ENCODE peak calls at places on chromosomes 4 and X, in four cellular contexts. S is H9, Q is mesendoderm, K is H1. Y is an unnamed sample.

GRCh38 chr4:76953956-76954355 is 4.4 kb downstream of the SEPTIN11 start:
- DNase-seq in S (no peak), Q (no peak), K (no peak), Y (no peak)

GRCh38 chr4:94413085-94413685 is 38.6 kb upstream of the PDLIM5 start:
- DNase-seq in Q (no peak), S (no peak), K (no peak), Y (peak; percentile 26)

GRCh38 chr4:103137446-103137827 is 37.8 kb upstream of the BDH2 start:
- DNase-seq in K (no peak), Q (no peak), S (no peak), Y (peak; percentile 32)

GRCh38 chrX:118872102-118872566 is 48.5 kb downstream of the ZCCHC12 start:
- DNase-seq in Q (no peak), S (no peak), K (no peak), Y (no peak)

GRCh38 chrX:20037182-20037581 is 46.3 kb upstream of the BCLAF3 start:
- DNase-seq in Q (no peak), S (no peak), K (no peak), Y (no peak)

GRCh38 chrX:101617211-101618191 is at the start of gene ARMCX6:
- DNase-seq in K (peak; percentile 65), S (peak; percentile 71), Q (peak; percentile 86), Y (peak; percentile 77)

GRCh38 chr4:123265443-123265842 is 131.2 kb upstream of the SPRY1 start:
- DNase-seq in K (no peak), Q (no peak), S (no peak), Y (no peak)

GRCh38 chr4:3371038-3371437 is 70.7 kb upstream of the HGFAC start:
- DNase-seq in Q (peak; percentile 57), K (no peak), S (no peak), Y (no peak)

GRCh38 chr4:41633321-41633720 is 95.4 kb downstream of the LIMCH1 start:
- DNase-seq in K (no peak), Q (no peak), S (no peak), Y (no peak)

GRCh38 chr4:128793859-128794667 is 15.4 kb upstream of the JADE1 start:
- DNase-seq in K (no peak), S (no peak), Q (no peak), Y (peak; percentile 55)

GRCh38 chrX:136608295-136608933 is 39.5 kb upstream of the CD40LG start:
- DNase-seq in K (peak; percentile 42), S (peak; percentile 30), Q (peak; percentile 7), Y (no peak)

GRCh38 chrX:55919367-55920221 is 202.0 kb downstream of the RRAGB start:
- DNase-seq in S (peak; percentile 33), Q (no peak), K (no peak), Y (no peak)

GRCh38 chrX:153922932-153923857 is 2.9 kb downstream of the ARHGAP4 start:
- DNase-seq in Q (no peak), K (no peak), S (peak; percentile 47), Y (peak; percentile 58)

GRCh38 chrX:41667631-41668030 is 21.1 kb upstream of the GPR34 start:
- DNase-seq in Q (no peak), S (no peak), K (no peak), Y (no peak)

GRCh38 chrX:111098874-111099273 is 2.9 kb downstream of the PAK3 start:
- DNase-seq in S (peak; percentile 87), Q (peak; percentile 67), K (peak; percentile 81), Y (peak; percentile 11)

GRCh38 chr4:153022233-153022632 is 86.1 kb downstream of the FHDC1 start:
- DNase-seq in Q (no peak), K (no peak), S (no peak), Y (no peak)

GRCh38 chr4:141686929-141687328 is 50.5 kb downstream of the IL15 start:
- DNase-seq in S (no peak), Q (no peak), K (no peak), Y (no peak)

GRCh38 chr4:40685300-40685699 is 55.6 kb upstream of the RBM47 start:
- DNase-seq in S (no peak), Q (no peak), K (no peak), Y (peak; percentile 73)

GRCh38 chrX:75547137-75547536 is 24.3 kb upstream of the ZDHHC15 start:
- DNase-seq in S (no peak), K (no peak), Q (no peak), Y (no peak)

DNA sequence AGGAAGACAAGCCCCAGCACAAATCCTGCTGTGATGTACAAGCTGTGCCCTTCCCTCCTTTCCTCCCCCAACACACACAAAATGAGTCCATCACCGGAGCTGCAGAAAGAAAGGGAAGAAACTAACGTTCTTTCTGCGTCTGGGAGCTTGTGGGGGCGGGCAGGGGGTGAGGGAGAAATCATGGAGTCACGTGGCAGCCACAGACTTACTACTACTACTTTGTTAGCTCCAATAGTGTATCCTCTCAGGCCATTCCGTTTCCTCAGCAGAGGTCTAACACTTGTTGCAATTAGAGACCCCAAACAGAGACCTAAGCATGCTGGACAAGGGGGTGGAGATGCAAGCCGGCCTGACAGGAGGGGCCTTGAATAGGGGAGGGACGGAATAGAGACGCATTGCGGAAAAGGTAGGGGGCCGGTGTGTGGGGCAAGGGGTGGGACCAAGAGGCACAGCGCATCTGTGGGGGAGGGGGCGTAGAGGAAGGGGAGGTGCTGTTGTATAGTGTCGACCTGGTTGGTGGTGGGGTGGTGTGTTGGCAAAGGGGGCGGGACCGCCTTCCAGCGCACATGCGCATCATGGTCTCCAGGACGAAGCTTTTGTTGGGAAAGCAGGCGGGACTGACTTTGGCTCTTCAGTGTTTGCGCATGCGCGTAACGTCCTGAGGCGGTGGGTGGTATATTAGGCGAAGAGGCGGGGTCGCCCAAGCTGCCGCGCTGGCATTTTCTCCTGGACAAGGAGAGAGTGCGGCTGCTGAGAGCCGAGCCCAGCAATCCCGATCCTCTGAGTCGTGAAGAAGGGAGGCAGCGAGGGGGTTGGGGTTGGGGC is at the start of gene MAGED1:
- DNase-seq in K (peak; percentile 88), Q (peak; percentile 98), S (peak; percentile 97), Y (peak; percentile 95)
- H2AK5ac ChIP-seq in K (no peak within 1 kb of the TSS), Q (no peak within 1 kb of the TSS), S (no peak within 1 kb of the TSS), Y (peak within 1 kb of the TSS; percentile 81)

DNA sequence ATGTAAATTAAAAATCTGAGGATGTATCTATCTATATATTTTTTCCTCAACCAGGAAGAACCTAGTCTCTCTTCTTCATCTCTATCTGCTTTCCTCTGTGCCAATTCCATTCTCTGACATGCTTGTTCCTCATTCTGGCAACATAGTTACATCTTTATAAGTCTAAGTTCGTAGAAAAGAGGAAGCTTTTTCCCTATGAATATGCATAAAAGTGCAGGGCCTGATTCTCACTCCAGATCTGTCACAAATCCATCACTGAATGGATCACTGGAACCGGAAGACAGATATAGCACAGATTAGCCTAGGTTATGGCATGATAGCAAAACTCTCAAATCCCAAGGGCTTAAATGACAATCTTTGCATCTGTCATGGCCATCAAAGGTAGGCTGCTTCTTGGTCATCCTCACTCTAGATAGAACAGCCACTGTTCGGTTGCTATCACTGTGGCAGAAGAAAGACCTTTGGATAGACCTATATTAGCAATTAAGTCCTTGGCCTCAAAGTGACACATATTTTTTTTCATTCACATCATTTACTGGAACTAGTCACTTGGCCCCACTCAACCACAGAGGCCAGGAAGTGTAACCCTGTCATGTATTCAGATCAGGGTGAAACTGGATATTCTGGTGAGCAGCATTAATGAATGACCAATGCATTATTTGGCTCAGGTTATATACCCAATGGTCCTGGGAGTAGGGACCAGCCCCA is 22.2 kb downstream of the DTHD1 start:
- DNase-seq in Q (no peak), S (no peak), K (no peak), Y (no peak)
- H4K5ac ChIP-seq in Q (no peak overlapping the region), S (no peak overlapping the region), K (no peak overlapping the region), Y (no peak overlapping the region)

GRCh38 chr4:145808848-145809512 is 129.0 kb downstream of the C4orf51 start:
- DNase-seq in Q (no peak), K (no peak), S (no peak), Y (no peak)
- H2AK5ac ChIP-seq in Q (no peak overlapping the region), K (no peak overlapping the region), S (no peak overlapping the region), Y (peak overlapping the region; percentile 91)

DNA sequence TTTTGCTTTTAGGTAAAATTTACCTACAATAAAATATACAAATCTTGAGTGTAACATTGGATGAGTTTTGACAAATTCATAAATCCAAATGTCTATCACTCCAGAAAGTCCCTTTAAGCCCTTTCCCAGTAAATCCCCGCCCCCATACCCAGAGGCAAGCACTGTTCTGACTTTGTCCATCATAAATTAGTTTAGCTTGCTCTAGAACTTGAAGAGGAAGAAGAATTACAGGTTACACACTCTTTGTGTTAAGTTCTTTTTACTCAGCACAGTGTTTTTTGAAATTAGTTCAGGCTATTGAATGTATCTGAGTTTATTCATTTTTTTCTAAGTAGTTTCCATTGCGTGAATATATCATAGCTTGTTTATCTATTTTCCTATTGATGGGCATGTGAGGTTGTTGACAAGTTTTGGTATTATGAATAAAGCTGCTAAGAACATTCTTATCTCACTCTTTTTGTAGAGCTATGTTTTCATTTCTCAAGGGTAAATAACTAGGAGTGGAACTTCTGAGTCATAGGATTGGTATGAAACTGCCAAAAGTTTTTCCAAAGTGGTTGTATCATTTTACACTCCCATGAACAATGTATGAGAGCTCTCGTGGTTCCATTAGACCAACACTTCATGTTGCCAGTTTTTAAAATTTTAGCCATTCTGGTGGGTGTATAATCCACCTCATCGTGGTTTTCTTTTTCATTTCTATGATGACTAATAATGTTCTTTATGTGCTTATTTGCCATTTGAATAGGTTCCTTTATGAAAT is 22.4 kb upstream of the HPSE start:
- DNase-seq in Q (peak; percentile 68), S (no peak), K (no peak), Y (peak; percentile 91)
- H4K5ac ChIP-seq in Q (no peak overlapping the region), S (no peak overlapping the region), K (no peak overlapping the region), Y (peak overlapping the region; percentile 48)

Y was measured in IMR-90.